ENCODE peak calls at places on chromosomes 2 and 18, in eight cellular contexts. C is NCI-H2081, V is midbrain, D is HepG2, Q is foreskin keratinocyte, P is nucleus accumbens, G is left ventricle myocardium superior, K is B cell. L is an unnamed sample.

GRCh38 chr18:37553633-37554398 is 11.8 kb downstream of the CELF4 start:
- DNase-seq in C (no peak), V (no peak), D (no peak), Q (no peak), P (no peak), G (no peak), K (no peak), L (no peak)

GRCh38 chr2:156986339-156986988 is 271.0 kb upstream of the GALNT5 start:
- DNase-seq in C (no peak), V (no peak), D (peak), Q (no peak), P (no peak), G (no peak), K (no peak), L (no peak)

GRCh38 chr2:6957910-6958615 is 40.9 kb downstream of the RNF144A start:
- DNase-seq in C (no peak), V (no peak), D (no peak), Q (no peak), P (no peak), G (peak), K (no peak), L (peak)

GRCh38 chr2:51018145-51018544 is 13.8 kb downstream of the NRXN1 start:
- DNase-seq in C (peak), V (no peak), D (no peak), Q (no peak), P (no peak), G (no peak), K (no peak), L (no peak)

GRCh38 chr2:53509827-53510785 is 257.5 kb upstream of the CHAC2 start:
- DNase-seq in C (no peak), V (no peak), D (no peak), Q (no peak), P (no peak), G (no peak), K (no peak), L (no peak)

GRCh38 chr2:205800804-205801203 is 118.5 kb downstream of the NRP2 start:
- DNase-seq in C (no peak), V (no peak), D (no peak), Q (no peak), P (no peak), G (no peak), K (no peak), L (no peak)

GRCh38 chr2:238786379-238786778 is 61.5 kb upstream of the TWIST2 start:
- DNase-seq in C (no peak), V (no peak), D (no peak), Q (no peak), P (no peak), G (no peak), K (no peak), L (no peak)

GRCh38 chr2:47903781-47904447 is 2.4 kb downstream of the FBXO11 start:
- DNase-seq in C (no peak), V (no peak), D (no peak), Q (no peak), P (no peak), G (no peak), K (no peak), L (no peak)

GRCh38 chr2:71801969-71802368 is 345.7 kb downstream of the CYP26B1 start:
- DNase-seq in C (no peak), V (peak), D (peak), Q (no peak), P (peak), G (peak), K (no peak), L (peak)

GRCh38 chr18:48622911-48623431 is 84.1 kb downstream of the CTIF start:
- DNase-seq in C (no peak), V (no peak), D (no peak), Q (peak), P (no peak), G (no peak), K (peak), L (no peak)

GRCh38 chr2:40371525-40372277 is 80.2 kb downstream of the SLC8A1 start:
- DNase-seq in C (peak), V (no peak), D (no peak), Q (no peak), P (no peak), G (no peak), K (no peak), L (peak)

GRCh38 chr2:201751566-201751965 is 29.2 kb downstream of the ALS2 start:
- DNase-seq in C (no peak), V (no peak), D (no peak), Q (no peak), P (no peak), G (no peak), K (no peak), L (no peak)

GRCh38 chr2:224308267-224308911 is 93.5 kb downstream of the FAM124B start:
- DNase-seq in C (no peak), V (no peak), D (no peak), Q (no peak), P (no peak), G (no peak), K (no peak), L (no peak)

GRCh38 chr2:201795608-201796477 is 10.5 kb upstream of the CDK15 start:
- DNase-seq in C (peak), V (peak), D (peak), Q (no peak), P (no peak), G (no peak), K (no peak), L (no peak)

L was measured in psoas muscle.